ENCODE peak calls at places on chromosomes 13 and 19, in six cellular contexts. S is IMR-90, F is H1, B is neuronal stem cell, L is H9, X is trophoblast cell. D is an unnamed sample.

GRCh38 chr13:113759525-113760137 is 605 bp downstream of the TMEM255B start:
- DNase-seq in S (peak; percentile 9), F (no peak), B (peak; percentile 27), L (no peak), X (no peak), D (peak; percentile 42)

GRCh38 chr13:49840266-49840665 is 47.8 kb upstream of the KPNA3 start:
- DNase-seq in S (peak; percentile 14), F (no peak), B (no peak), L (no peak), X (no peak), D (no peak)

GRCh38 chr13:40191186-40191980 is 475.1 kb downstream of the FOXO1 start:
- DNase-seq in S (no peak), F (no peak), B (no peak), L (no peak), X (no peak), D (peak; percentile 29)

GRCh38 chr13:72662548-72662947 is 64.9 kb downstream of the MZT1 start:
- DNase-seq in S (no peak), F (no peak), B (no peak), L (no peak), X (no peak), D (no peak)

GRCh38 chr13:60143775-60144174 is 20.0 kb downstream of the DIAPH3 start:
- DNase-seq in S (no peak), F (no peak), B (no peak), L (no peak), X (no peak), D (no peak)

GRCh38 chr13:50893211-50893852 is 16.3 kb upstream of the RNASEH2B start:
- DNase-seq in S (peak; percentile 19), F (no peak), B (no peak), L (no peak), X (no peak), D (peak; percentile 63)

GRCh38 chr19:2500861-2501260 is 24.9 kb downstream of the GADD45B start:
- DNase-seq in S (no peak), F (no peak), B (no peak), L (no peak), X (no peak), D (no peak)

GRCh38 chr13:101521371-101521770 is 68.9 kb downstream of the ITGBL1 start:
- DNase-seq in S (no peak), F (no peak), B (no peak), L (no peak), X (no peak), D (no peak)

GRCh38 chr19:39237200-39238184 is 7.3 kb downstream of the IFNL3 start:
- DNase-seq in S (no peak), F (no peak), B (no peak), L (peak; percentile 71), X (peak; percentile 63), D (no peak)

GRCh38 chr13:51035469-51035868 is 75.6 kb downstream of the C13orf42 start:
- DNase-seq in S (no peak), F (no peak), B (no peak), L (no peak), X (no peak), D (no peak)

GRCh38 chr19:1284293-1284978 is 1.2 kb upstream of the EFNA2 start:
- DNase-seq in S (no peak), F (no peak), B (no peak), L (no peak), X (no peak), D (no peak)

GRCh38 chr19:18668252-18668631 is 15.2 kb upstream of the CRTC1 start:
- DNase-seq in S (no peak), F (no peak), B (no peak), L (no peak), X (no peak), D (no peak)

GRCh38 chr19:7516878-7517277 is 975 bp downstream of the ZNF358 start:
- DNase-seq in S (no peak), F (no peak), B (no peak), L (no peak), X (no peak), D (no peak)

GRCh38 chr19:12656899-12657571 is 9.5 kb downstream of the MAN2B1 start:
- DNase-seq in S (no peak), F (peak; percentile 91), B (no peak), L (peak; percentile 97), X (no peak), D (no peak)

GRCh38 chr19:8304841-8305621 is 3.1 kb downstream of the CD320 start:
- DNase-seq in S (no peak), F (no peak), B (peak; percentile 21), L (peak; percentile 93), X (peak; percentile 63), D (no peak)

GRCh38 chr19:35665604-35666003 is 713 bp upstream of the UPK1A start:
- DNase-seq in S (no peak), F (no peak), B (no peak), L (no peak), X (no peak), D (no peak)

GRCh38 chr19:4149518-4150288 is 3.7 kb upstream of the CREB3L3 start:
- DNase-seq in S (no peak), F (no peak), B (no peak), L (no peak), X (no peak), D (no peak)

GRCh38 chr13:50126378-50127016 is 111.3 kb downstream of the KCNRG start:
- DNase-seq in S (peak; percentile 58), F (no peak), B (peak; percentile 32), L (peak; percentile 39), X (peak; percentile 21), D (peak; percentile 87)

GRCh38 chr19:5691930-5692784 is 2.1 kb downstream of the RPL36 start:
- DNase-seq in S (peak; percentile 11), F (no peak), B (no peak), L (peak; percentile 42), X (no peak), D (peak; percentile 27)

GRCh38 chr13:76687467-76687866 is 198.7 kb downstream of the KCTD12 start:
- DNase-seq in S (no peak), F (no peak), B (no peak), L (no peak), X (no peak), D (no peak)

GRCh38 chr19:33440682-33441081 is 67.2 kb downstream of the CEBPG start:
- DNase-seq in S (no peak), F (no peak), B (no peak), L (no peak), X (no peak), D (no peak)

GRCh38 chr19:14073232-14073924 is 792 bp downstream of the MISP3 start:
- DNase-seq in S (peak; percentile 82), F (no peak), B (peak; percentile 75), L (peak; percentile 73), X (peak; percentile 41), D (peak; percentile 75)

GRCh38 chr19:12828494-12828893 is 5.9 kb downstream of the RTBDN start:
- DNase-seq in S (no peak), F (no peak), B (no peak), L (peak; percentile 89), X (no peak), D (no peak)

GRCh38 chr13:90414691-90415596 is 932.5 kb upstream of the MIR17HG start:
- DNase-seq in S (peak; percentile 81), F (no peak), B (no peak), L (no peak), X (no peak), D (peak; percentile 87)

GRCh38 chr13:51154029-51154555 is 43.0 kb upstream of the C13orf42 start:
- DNase-seq in S (peak; percentile 30), F (no peak), B (no peak), L (no peak), X (no peak), D (peak; percentile 62)

GRCh38 chr19:18349524-18350128 is 9.2 kb downstream of the PGPEP1 start:
- DNase-seq in S (peak; percentile 65), F (no peak), B (no peak), L (no peak), X (peak; percentile 47), D (peak; percentile 61)

GRCh38 chr19:38079926-38080380 is 144.1 kb downstream of the DPF1 start:
- DNase-seq in S (peak; percentile 95), F (no peak), B (no peak), L (no peak), X (no peak), D (peak; percentile 75)

DNA sequence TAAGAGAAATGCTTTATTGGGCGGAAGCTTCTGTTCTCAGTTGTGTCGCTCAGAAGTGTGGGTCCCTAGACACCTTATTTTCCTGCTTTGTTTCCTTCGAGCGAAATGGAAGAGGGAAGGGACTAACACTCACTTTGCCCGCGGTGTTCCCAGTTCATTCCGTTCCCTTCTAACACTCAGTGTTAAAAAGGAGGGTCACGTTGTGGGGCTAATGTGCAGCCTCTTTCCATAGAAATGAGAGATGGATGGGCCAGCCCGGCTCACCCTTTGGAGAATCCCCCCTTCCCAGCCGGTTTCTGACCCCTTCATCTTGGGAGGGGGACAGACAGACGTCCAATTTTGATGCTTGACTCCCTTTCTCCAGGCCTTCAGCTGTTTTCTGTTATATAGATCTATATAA is 2.3 kb downstream of the ATP11A start:
- DNase-seq in S (no peak), F (no peak), B (no peak), L (peak; percentile 18), X (no peak), D (no peak)
- H3K14ac ChIP-seq in S (peak overlapping the region; percentile 1), F (no peak overlapping the region), B (no peak overlapping the region), L (no peak overlapping the region), X (no peak overlapping the region), D (no peak overlapping the region)

DNA sequence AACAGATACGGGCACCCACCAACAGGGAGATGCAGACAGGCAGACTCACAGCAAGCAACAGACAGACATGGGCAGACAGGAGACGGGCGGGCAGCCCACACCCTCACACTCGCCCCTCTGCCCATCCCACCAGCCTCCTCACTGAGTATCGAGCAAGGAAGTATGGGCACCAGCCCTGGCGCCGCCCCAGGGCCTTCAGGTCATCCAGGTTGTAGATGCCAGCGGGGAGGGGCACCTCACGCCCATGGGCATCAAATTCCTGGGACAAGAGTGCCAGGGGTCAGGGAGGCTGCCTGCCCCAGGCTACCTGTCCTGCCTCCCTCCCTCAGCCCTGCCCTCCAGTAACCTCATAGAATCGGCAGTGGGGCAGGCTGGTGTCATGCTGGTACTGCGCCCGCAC is 5.7 kb downstream of the ERCC2 start:
- DNase-seq in S (no peak), F (no peak), B (no peak), L (no peak), X (no peak), D (no peak)
- H3K14ac ChIP-seq in S (no peak overlapping the region), F (no peak overlapping the region), B (no peak overlapping the region), L (no peak overlapping the region), X (no peak overlapping the region), D (no peak overlapping the region)

DNA sequence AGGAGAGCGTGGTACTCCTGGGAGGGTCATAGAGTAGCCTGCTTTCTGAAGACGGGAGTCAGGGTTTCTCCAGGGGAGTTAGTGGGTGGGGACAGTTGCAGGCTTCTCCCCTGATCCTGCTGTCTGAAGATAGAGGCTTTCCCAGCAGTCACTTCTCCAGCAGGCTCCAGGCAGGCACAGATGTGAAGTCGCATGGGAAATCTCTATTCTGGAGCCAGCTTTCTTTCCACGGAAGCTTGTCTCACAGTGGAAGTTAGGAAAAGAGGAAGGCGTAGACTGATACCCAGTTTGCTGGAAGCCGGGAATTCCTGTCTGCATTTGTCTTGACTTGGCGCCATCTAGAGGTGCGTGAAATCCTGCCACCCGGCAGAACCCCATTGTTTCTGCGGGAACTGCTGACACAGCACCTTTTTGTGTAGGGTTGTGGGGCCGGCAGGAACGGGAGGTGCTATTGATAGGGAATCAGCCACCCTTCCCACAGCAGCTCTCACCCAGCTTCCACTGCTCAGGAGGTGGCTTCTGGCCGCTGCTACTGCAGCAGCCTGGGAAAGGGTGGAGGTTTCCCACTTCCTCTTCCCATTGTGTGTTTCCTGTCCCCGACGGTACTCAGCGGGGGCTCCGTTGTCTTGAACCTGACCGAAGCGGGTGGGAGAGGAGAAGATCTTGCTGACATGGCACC is 28.5 kb upstream of the NPAS1 start:
- DNase-seq in S (peak; percentile 81), F (peak; percentile 78), B (peak; percentile 76), L (peak; percentile 86), X (peak; percentile 52), D (peak; percentile 86)
- H3K14ac ChIP-seq in S (peak overlapping the region; percentile 53), F (no peak overlapping the region), B (no peak overlapping the region), L (no peak overlapping the region), X (no peak overlapping the region), D (no peak overlapping the region)

GRCh38 chr13:103263448-103263847 is 197.2 kb upstream of the SLC10A2 start:
- DNase-seq in S (no peak), F (no peak), B (no peak), L (no peak), X (no peak), D (no peak)
- H3K14ac ChIP-seq in S (no peak overlapping the region), F (no peak overlapping the region), B (no peak overlapping the region), L (no peak overlapping the region), X (no peak overlapping the region), D (peak overlapping the region; percentile 29)

D was measured in mesenchymal stem cell.